ENCODE peak calls at places on chromosomes 11 and 22, in eight cellular contexts. E is adrenal gland, D is thoracic aorta, F is psoas muscle, O is bronchial epithelial cell, K is endothelial cell of umbilical vein, A is SK-N-SH, W is body of pancreas. G is an unnamed sample. For H3K36me3, the result is how much of the 10 kb centered on the place peaks cover.

GRCh38 chr22:50084085-50084484 is 1.1 kb downstream of the MLC1 start:
- DNase-seq in E (no peak), D (no peak), F (no peak), O (no peak), K (no peak), A (peak), W (no peak), G (no peak)

GRCh38 chr22:40182231-40182835 is 4.6 kb downstream of the TNRC6B start:
- DNase-seq in E (no peak), D (no peak), F (no peak), O (peak), K (peak), A (no peak), W (no peak), G (no peak)

GRCh38 chr11:124012697-124013096 is at the start of gene OR10G4:
- DNase-seq in E (no peak), D (no peak), F (no peak), O (no peak), K (no peak), A (no peak), W (no peak), G (no peak)

GRCh38 chr11:130940706-130941105 is 24.4 kb upstream of the SNX19 start:
- DNase-seq in E (no peak), D (no peak), F (no peak), O (no peak), K (no peak), A (no peak), W (no peak), G (no peak)

GRCh38 chr11:46529086-46529905 is 64.5 kb downstream of the AMBRA1 start:
- DNase-seq in E (peak), D (peak), F (peak), O (peak), K (peak), A (peak), W (peak), G (peak)

GRCh38 chr11:123438191-123438627 is 8.1 kb downstream of the GRAMD1B start:
- DNase-seq in E (no peak), D (no peak), F (no peak), O (no peak), K (no peak), A (no peak), W (no peak), G (no peak)

GRCh38 chr11:118406599-118407166 is 5.3 kb downstream of the ATP5MG start:
- DNase-seq in E (no peak), D (no peak), F (no peak), O (no peak), K (no peak), A (no peak), W (peak), G (peak)

GRCh38 chr11:34988294-34989255 is 72.2 kb downstream of the PDHX start:
- DNase-seq in E (no peak), D (no peak), F (no peak), O (no peak), K (no peak), A (no peak), W (no peak), G (peak)

GRCh38 chr11:14673824-14674432 is 30.3 kb downstream of the PDE3B start:
- DNase-seq in E (no peak), D (no peak), F (no peak), O (no peak), K (no peak), A (no peak), W (no peak), G (no peak)

GRCh38 chr11:122758974-122759373 is 79.3 kb upstream of the CRTAM start:
- DNase-seq in E (no peak), D (no peak), F (no peak), O (peak), K (peak), A (no peak), W (no peak), G (no peak)

GRCh38 chr11:70225629-70226582 is 22.8 kb downstream of the FADD start:
- DNase-seq in E (no peak), D (no peak), F (peak), O (no peak), K (no peak), A (no peak), W (no peak), G (no peak)
- TF ChIP-seq CTCF in E (no peak), D (no peak), F (no peak), O (no peak), K (no peak), A (no peak), W (no peak), G (no peak)

GRCh38 chr11:4127357-4127756 is 32.8 kb downstream of the RRM1 start:
- DNase-seq in E (no peak), D (no peak), F (no peak), O (no peak), K (no peak), A (no peak), W (no peak), G (no peak)

GRCh38 chr11:4118107-4118506 is 23.5 kb downstream of the RRM1 start:
- DNase-seq in E (no peak), D (no peak), F (no peak), O (peak), K (peak), A (no peak), W (no peak), G (no peak)

GRCh38 chr11:4125141-4125540 is 30.5 kb downstream of the RRM1 start:
- DNase-seq in E (no peak), D (no peak), F (no peak), O (peak), K (no peak), A (no peak), W (no peak), G (no peak)

GRCh38 chr11:4123218-4123617 is 28.6 kb downstream of the RRM1 start:
- DNase-seq in E (no peak), D (no peak), F (no peak), O (no peak), K (no peak), A (no peak), W (no peak), G (no peak)
- H3K36me3 ChIP-seq in E (half or more), D (under half), F (half or more), O (under half), K (under half), A (half or more), W (under half), G (under half)

DNA sequence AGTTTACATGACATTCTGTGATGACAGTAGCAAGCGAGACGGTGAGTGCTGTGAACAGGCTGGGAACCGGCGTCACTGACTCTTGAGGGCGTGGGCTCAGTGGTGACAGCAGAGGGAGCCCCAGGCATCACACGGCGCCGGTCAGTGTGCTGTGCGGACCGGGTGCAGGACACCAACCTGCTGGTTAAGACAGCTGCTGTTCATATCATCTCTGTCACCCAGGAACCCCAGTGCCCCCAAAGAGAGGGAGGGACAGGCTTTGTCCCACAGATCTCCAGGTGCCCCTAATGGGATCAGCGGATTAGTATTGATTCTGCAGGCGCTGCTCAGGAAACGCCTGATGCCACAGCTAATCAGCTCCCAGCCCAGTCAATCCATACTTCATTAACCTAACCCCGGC is 18.4 kb downstream of the B3GAT1 start:
- DNase-seq in E (no peak), D (no peak), F (no peak), O (no peak), K (no peak), A (peak), W (peak), G (no peak)
- TF ChIP-seq CTCF in E (peak), D (no peak), F (no peak), O (no peak), K (no peak), A (no peak), W (peak), G (peak)

GRCh38 chr11:109884501-109884900 is 208.7 kb upstream of the ZC3H12C start:
- DNase-seq in E (no peak), D (no peak), F (no peak), O (no peak), K (no peak), A (no peak), W (no peak), G (no peak)

DNA sequence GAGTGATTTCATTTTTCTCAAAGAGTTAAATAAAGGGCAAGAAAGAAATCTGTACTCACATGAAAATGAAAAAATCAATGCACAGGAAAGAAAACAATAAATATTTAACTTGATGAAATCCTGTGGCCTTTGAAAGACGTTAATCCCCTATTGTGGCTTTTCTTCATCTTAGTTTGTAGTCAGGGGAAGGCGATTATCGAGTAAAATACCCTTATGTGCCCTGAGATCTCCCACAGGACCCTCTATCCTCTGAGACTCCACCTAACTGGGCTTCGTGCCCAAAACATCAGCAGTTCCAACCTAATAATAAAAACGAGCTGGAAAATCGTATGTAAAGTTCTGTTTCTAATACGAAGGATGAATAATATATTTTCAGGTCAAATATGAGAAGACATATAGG is 208.2 kb upstream of the ZC3H12C start:
- DNase-seq in E (no peak), D (no peak), F (no peak), O (no peak), K (no peak), A (no peak), W (no peak), G (no peak)
- H3K36me3 ChIP-seq in E (under half), D (under half), F (under half), O (under half), K (under half), A (under half), W (under half), G (under half)

DNA sequence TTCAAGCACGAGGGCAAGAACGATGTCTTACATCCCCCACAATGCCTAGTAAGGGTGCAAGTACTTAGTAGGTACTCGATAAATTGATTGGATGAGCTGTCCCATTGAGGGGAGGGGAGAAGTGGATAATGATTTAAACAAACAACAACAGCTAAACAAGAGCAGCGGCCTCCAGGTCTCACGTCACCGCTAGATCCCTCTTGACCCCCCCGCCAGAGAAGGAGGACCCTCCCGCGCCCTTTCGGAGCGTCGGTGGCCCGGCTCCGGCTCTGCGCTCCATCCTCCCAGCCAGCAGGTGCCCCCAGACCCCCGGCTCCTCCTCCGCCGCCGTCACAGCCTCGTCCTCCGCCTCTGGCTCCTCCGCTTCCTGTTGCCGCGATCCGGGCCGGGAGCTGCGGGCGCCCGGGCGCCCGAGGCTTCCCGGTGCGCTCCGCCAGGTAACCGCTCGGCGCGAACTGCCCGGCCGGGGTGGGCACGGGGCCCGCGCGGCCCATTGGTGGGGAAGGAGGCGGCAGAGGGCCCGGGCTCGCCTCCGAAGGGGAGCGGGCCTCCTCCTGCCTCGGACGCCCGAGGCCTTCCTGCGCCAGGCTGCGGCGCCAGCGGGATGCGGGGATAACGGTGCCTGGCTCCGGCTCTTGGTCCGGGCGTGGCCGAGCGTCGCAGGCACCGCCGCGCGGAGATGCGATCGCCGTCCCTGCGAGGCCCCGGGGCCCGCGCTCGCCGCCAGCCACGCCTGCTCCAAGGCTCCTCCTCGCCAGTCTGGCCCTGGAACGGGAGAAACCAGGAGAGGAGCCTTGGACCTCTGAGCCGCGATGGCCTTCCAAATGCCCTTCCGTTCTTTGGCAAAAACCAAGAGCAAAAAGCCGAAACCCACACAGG is at the start of gene TLCD5:
- DNase-seq in E (peak), D (no peak), F (peak), O (no peak), K (peak), A (peak), W (peak), G (peak)
- TF ChIP-seq CTCF in E (no peak), D (no peak), F (no peak), O (peak), K (peak), A (peak), W (no peak), G (peak)

DNA sequence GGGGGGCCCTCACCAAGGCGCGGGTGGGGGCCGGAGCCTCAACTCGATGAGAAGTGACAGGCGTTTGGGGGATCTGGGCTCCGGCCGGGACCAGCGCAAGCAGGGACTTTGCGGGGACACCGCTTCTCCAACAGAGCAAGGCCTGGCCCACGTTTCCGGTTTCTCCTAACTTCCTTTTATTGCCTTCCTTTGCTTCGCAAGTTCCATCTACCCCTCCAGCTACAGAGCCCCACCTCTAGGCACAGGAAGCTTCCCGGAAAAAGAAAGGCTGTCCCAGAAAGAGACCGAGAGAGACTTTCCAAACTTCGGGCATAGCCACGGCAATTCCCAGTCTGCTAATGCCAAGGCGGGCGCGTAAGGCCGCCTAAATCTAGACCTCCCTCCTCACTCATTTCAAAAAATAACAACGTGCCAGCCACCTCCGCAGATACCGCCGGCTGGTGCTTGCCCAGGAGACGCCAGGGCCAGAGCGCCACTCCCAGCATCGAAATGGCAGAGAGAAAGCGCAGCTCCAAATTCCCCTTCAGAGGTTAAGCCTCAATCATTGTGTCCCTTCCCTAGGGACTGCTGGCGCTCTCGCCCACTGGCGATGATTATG is 6.6 kb downstream of the PAX6 start:
- DNase-seq in E (no peak), D (no peak), F (no peak), O (no peak), K (no peak), A (peak), W (no peak), G (no peak)
- H3K36me3 ChIP-seq in E (under half), D (under half), F (under half), O (under half), K (under half), A (under half), W (under half), G (under half)

DNA sequence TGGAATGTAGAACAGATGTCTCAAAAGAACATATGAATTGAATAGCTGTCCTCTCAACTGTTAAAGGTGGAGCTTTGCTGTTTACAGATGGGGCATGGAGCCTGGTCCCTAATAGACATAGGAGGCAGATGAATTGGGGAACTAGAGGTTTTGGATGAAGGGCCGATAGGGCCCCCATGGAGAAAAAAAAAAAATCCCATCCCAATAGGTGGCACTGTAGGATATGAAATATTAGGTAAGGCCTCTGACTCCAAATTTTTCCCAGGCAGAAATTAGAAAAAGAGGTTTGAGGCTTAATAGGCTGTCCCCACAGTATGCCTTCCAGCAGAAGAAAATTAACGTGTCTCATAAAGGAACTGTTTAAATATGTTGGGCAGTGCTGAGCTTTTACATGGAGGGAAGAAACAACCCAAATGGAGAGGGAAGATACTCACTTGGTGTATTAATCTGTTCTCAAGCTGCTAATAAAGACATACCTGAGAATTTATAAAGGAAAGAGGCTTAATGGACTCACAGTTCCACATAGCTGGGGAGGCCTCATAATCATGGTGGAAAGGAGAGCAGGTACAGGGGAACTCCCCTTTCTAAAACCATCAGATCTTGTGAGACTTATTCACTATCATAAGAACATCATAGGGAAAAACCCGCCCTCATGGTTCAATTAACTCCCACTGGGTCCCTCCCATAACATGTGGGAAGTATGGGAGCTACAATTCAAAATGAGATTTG is 30.1 kb upstream of the TMEM45B start:
- DNase-seq in E (no peak), D (no peak), F (no peak), O (peak), K (no peak), A (peak), W (no peak), G (no peak)
- TF ChIP-seq CTCF in E (peak), D (no peak), F (no peak), O (peak), K (no peak), A (peak), W (peak), G (peak)

GRCh38 chr22:30948930-30949342 is 19.6 kb downstream of the MORC2 start:
- DNase-seq in E (no peak), D (no peak), F (no peak), O (no peak), K (no peak), A (no peak), W (no peak), G (no peak)
- H3K36me3 ChIP-seq in E (half or more), D (under half), F (half or more), O (under half), K (half or more), A (half or more), W (under half), G (under half)

GRCh38 chr22:17945851-17946690 is 78.3 kb downstream of the MICAL3 start:
- DNase-seq in E (no peak), D (no peak), F (no peak), O (no peak), K (no peak), A (no peak), W (no peak), G (no peak)
- TF ChIP-seq CTCF in E (no peak), D (no peak), F (no peak), O (peak), K (no peak), A (no peak), W (no peak), G (peak)